ENCODE peak calls at places on chromosomes 13 and 19, in five cellular contexts. E is GM12878, W is SK-N-SH, Y is K562, C is HepG2. J is an unnamed sample.

GRCh38 chr13:107375701-107376350 is 807.9 kb upstream of the ARGLU1 start:
- DNase-seq in E (no peak), W (no peak), Y (no peak), C (no peak), J (no peak)

GRCh38 chr13:98858206-98858605 is 105.7 kb upstream of the SLC15A1 start:
- DNase-seq in E (no peak), Y (no peak), W (no peak), C (no peak), J (no peak)

GRCh38 chr19:3135961-3136683 is at the start of gene GNA15:
- DNase-seq in Y (peak; percentile 13), E (no peak), W (no peak), C (no peak), J (no peak)

GRCh38 chr13:111099292-111099691 is 15.8 kb upstream of the ARHGEF7 start:
- DNase-seq in W (no peak), Y (no peak), C (no peak), E (no peak), J (no peak)

GRCh38 chr19:29260477-29261317 is 47.7 kb upstream of the UQCRFS1 start:
- DNase-seq in C (peak; percentile 49), E (peak; percentile 3), Y (peak; percentile 74), W (peak; percentile 52), J (no peak)

GRCh38 chr19:30387311-30388115 is 15.3 kb downstream of the ZNF536 start:
- DNase-seq in E (no peak), Y (no peak), W (peak; percentile 78), C (no peak), J (peak; percentile 28)

GRCh38 chr19:49590971-49591730 is at the start of gene PRR12:
- DNase-seq in W (peak; percentile 89), E (no peak), C (peak; percentile 61), Y (peak; percentile 87), J (peak; percentile 77)

GRCh38 chr13:51728972-51729371 is 75.0 kb downstream of the DHRS12 start:
- DNase-seq in Y (no peak), C (no peak), W (no peak), E (no peak), J (no peak)

GRCh38 chr13:27791146-27791900 is 960 bp upstream of the GSX1 start:
- DNase-seq in Y (no peak), C (no peak), W (no peak), E (no peak), J (no peak)

GRCh38 chr19:16447015-16447384 is 24.8 kb downstream of the EPS15L1 start:
- DNase-seq in E (peak; percentile 70), W (no peak), C (peak; percentile 80), Y (peak; percentile 60), J (no peak)

GRCh38 chr19:17764348-17764747 is 13.1 kb downstream of the FCHO1 start:
- DNase-seq in C (no peak), Y (no peak), E (no peak), W (no peak), J (no peak)

GRCh38 chr19:17829855-17830566 is 8.7 kb upstream of the INSL3 start:
- DNase-seq in W (peak; percentile 96), Y (peak; percentile 87), C (no peak), E (no peak), J (peak; percentile 89)

GRCh38 chr19:33005440-33005839 is 33.4 kb downstream of the FAAP24 start:
- DNase-seq in Y (no peak), C (no peak), W (no peak), E (no peak), J (no peak)

GRCh38 chr13:113724780-113725315 is 34.2 kb upstream of the TMEM255B start:
- DNase-seq in W (peak; percentile 90), E (peak; percentile 12), Y (peak; percentile 67), C (peak; percentile 53), J (no peak)

GRCh38 chr19:12786149-12786870 is 5.0 kb upstream of the JUNB start:
- DNase-seq in C (no peak), W (peak; percentile 46), Y (no peak), E (no peak), J (no peak)

GRCh38 chr19:11145147-11145924 is 10.2 kb downstream of the SPC24 start:
- DNase-seq in Y (no peak), E (no peak), C (no peak), W (no peak), J (no peak)

DNA sequence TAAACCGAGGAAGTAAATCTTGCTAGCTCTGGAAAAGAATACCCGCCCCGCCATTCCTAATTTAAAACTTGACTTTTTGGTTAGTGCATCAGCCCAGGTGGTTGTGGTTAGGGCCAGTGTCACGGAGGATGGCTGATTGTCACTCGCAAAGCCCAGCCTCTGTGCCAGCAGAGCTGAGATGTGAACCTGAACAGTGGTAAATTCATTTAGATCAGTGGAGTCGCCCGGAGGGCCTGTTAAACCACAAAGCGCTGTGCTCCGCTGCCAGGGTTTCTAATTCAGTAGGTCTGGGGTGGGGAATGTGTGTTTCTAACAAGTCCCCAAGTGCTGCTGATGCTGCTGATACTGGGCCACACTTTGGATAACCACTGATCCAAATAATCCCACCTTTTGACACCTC is 425.3 kb downstream of the DCT start:
- DNase-seq in W (peak; percentile 21), C (no peak), E (no peak), Y (no peak), J (no peak)
- TF ChIP-seq GABPA in W (no peak), C (no peak), E (no peak), Y (no peak), J (no peak)

GRCh38 chr13:63044617-63045016 is 1629.0 kb upstream of the PCDH20 start:
- DNase-seq in W (no peak), C (no peak), E (no peak), Y (no peak), J (no peak)

DNA sequence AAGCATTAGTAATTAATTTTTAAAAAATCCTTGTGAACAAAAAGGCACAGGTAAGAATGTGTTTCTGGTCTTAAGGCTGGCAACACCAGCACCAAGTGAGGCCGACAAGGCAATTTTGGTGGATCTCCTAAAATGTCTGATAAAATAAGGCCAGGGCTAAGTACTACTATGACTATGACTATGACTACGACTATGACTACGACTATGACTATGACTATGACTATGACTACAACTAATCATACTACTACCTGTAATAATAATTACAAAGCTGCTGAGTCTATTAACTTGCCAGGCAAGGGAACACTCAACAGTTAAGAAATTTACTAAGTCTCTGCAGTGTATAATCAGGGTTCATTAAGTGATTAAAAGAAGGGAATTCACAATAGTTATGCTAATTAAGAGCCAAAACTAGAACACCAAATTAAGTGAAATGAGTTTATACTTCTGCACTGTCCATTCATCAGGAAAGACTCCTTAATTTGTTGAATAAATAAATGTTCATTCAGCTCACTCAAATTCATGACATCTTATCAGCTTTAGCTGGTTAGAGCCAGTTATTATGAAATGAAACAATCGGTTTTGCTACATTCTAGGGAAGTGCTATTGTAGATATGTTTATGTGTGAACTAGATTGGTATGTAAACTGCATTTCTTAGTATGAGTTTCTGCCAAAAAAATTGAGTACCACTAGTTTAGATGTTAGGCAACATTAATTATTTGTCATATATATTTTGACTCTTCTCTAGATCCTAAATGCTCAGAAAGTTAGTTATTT is 1626.2 kb upstream of the PCDH20 start:
- DNase-seq in C (no peak), Y (no peak), W (no peak), E (no peak), J (no peak)
- H2AFZ ChIP-seq in C (no peak overlapping the region), Y (no peak overlapping the region), W (no peak overlapping the region), E (no peak overlapping the region), J (no peak overlapping the region)

DNA sequence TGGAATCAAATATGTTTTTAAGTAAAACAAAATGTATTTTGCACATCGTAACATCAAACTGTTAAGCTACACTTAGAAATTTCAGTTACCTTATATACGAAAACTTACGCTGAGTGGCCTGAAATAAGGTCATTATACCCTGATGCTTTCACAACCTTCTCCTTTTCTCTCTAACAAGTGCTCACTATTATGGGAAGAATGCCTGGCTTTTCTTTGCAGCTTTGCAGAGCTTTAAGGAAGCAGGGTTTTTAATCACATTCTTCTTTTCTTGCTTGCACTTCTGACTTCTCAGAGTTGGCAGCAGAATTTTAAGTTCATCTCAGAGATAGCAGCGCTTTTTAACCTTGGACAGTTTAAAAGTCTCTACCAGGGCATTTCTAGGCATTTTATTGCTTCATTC is 285.1 kb downstream of the SPRY2 start:
- DNase-seq in Y (no peak), C (no peak), E (no peak), W (no peak), J (no peak)
- TF ChIP-seq GABPA in Y (no peak), C (no peak), E (no peak), W (no peak), J (no peak)

DNA sequence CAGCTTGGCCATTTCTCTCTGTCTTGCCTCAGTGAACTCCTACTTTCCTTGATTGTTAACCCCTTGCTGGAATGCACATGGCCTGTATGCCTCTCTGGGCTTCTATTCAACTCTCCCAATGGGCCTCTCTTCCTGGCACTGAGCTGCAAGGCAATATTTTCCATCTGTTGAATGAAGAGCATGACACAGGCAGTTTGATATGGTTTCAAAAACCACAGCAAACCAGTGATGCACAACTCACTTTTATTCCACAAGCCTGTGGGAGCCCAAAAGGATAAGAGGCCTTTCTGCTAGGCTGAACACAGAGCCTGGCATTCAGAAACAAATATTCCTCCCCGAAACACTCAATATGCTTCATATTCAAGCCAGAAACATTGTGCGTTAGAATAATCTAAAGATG is 443.0 kb upstream of the SPRY2 start:
- DNase-seq in E (no peak), C (no peak), W (no peak), Y (no peak), J (no peak)
- H2AFZ ChIP-seq in E (no peak overlapping the region), C (no peak overlapping the region), W (no peak overlapping the region), Y (no peak overlapping the region), J (peak overlapping the region; percentile 94)

DNA sequence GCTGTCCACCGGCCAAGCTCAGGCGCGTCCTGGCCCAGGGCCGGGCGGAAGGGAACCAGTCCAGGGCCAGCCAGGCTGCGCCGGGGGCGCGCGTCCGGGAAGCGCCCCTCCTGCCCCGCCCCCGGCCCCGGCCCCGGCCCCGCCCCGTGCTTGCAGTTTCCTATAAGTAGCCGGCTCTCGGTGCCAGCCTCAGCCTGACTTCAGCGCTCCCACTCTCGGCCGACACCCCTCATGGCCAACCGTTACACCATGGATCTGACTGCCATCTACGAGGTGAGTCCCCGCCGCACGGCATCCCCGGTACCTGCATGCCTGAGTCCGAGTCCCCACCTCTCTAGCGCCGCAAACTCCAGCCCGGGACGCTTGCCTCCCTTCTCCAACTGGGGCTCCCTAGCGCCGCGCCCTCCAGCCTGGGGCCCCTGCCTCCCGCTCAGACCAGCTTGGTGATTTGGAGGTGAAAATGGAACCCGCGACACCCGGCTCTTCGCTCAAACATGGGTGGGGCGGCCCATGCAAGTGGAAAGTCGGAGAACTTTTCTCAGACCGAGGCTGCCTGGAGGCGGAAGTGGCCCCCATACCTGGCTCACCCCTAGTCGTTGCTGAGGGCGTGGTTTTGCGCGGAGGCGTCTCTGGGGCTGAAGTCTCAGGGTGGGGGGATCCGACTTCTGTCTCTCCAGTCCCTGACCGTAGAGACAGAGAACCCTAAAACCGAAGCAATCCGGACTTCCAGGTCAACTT is at the start of gene ZFP36:
- DNase-seq in W (peak; percentile 94), E (no peak), Y (peak; percentile 75), C (peak; percentile 70), J (no peak)
- TF ChIP-seq GABPA in W (no peak), E (no peak), Y (peak; percentile 71), C (peak; percentile 46), J (no peak)

J was measured in H1.